ENCODE peak calls at places on chromosomes 12 and 14, in four cellular contexts. One of them, this sample, is unnamed.

GRCh38 chr12:4191149-4191548 is 82.4 kb upstream of the CCND2 start:
- DNase-seq in prostate gland: no peak
- DNase-seq in transverse colon: no peak
- DNase-seq in HCT116: no peak
- DNase-seq in this sample: no peak

GRCh38 chr12:92827836-92828431 is 101.2 kb downstream of the EEA1 start:
- DNase-seq in prostate gland: no peak
- DNase-seq in HCT116: peak; percentile 28
- DNase-seq in transverse colon: peak; percentile 39
- DNase-seq in this sample: no peak

GRCh38 chr12:132783917-132784531 is 22.4 kb upstream of the ANKLE2 start:
- DNase-seq in transverse colon: no peak
- DNase-seq in prostate gland: no peak
- DNase-seq in HCT116: no peak
- DNase-seq in this sample: no peak

GRCh38 chr14:101444116-101444515 is 117.2 kb upstream of the DIO3 start:
- DNase-seq in transverse colon: no peak
- DNase-seq in HCT116: no peak
- DNase-seq in prostate gland: no peak
- DNase-seq in this sample: no peak

GRCh38 chr14:94143239-94143638 is 13.8 kb upstream of the IFI27L2 start:
- DNase-seq in HCT116: peak; percentile 29
- DNase-seq in prostate gland: no peak
- DNase-seq in transverse colon: no peak
- DNase-seq in this sample: no peak

GRCh38 chr14:34699873-34700621 is 14.3 kb downstream of the CFL2 start:
- DNase-seq in HCT116: peak; percentile 72
- DNase-seq in transverse colon: no peak
- DNase-seq in prostate gland: no peak
- DNase-seq in this sample: no peak

GRCh38 chr12:112868459-112869041 is 38.2 kb upstream of the OAS1 start:
- DNase-seq in prostate gland: no peak
- DNase-seq in HCT116: no peak
- DNase-seq in transverse colon: no peak
- DNase-seq in this sample: no peak

GRCh38 chr14:67837011-67837624 is 17.5 kb downstream of the RAD51B start:
- DNase-seq in HCT116: peak; percentile 72
- DNase-seq in prostate gland: peak; percentile 79
- DNase-seq in transverse colon: peak; percentile 62
- DNase-seq in this sample: no peak

GRCh38 chr14:27845241-27845850 is 921.2 kb upstream of the FOXG1 start:
- DNase-seq in HCT116: no peak
- DNase-seq in transverse colon: no peak
- DNase-seq in prostate gland: no peak
- DNase-seq in this sample: peak; percentile 46

GRCh38 chr12:124352839-124353238 is 57.9 kb downstream of the RFLNA start:
- DNase-seq in HCT116: no peak
- DNase-seq in prostate gland: peak; percentile 24
- DNase-seq in transverse colon: peak; percentile 86
- DNase-seq in this sample: no peak

GRCh38 chr14:105255021-105255507 is 6.7 kb downstream of the BTBD6 start:
- DNase-seq in HCT116: no peak
- DNase-seq in transverse colon: no peak
- DNase-seq in prostate gland: no peak
- DNase-seq in this sample: no peak

GRCh38 chr14:50395448-50395847 is 1.2 kb downstream of the CDKL1 start:
- DNase-seq in prostate gland: no peak
- DNase-seq in HCT116: no peak
- DNase-seq in transverse colon: peak; percentile 29
- DNase-seq in this sample: no peak

GRCh38 chr14:96077983-96078686 is 39.0 kb downstream of the C14orf132 start:
- DNase-seq in prostate gland: peak; percentile 64
- DNase-seq in HCT116: no peak
- DNase-seq in transverse colon: no peak
- DNase-seq in this sample: peak; percentile 41

GRCh38 chr12:32305163-32305562 is 94.2 kb upstream of the FGD4 start:
- DNase-seq in HCT116: peak; percentile 21
- DNase-seq in transverse colon: no peak
- DNase-seq in prostate gland: no peak
- DNase-seq in this sample: no peak

GRCh38 chr12:119417440-119417839 is 82.9 kb downstream of the CCDC60 start:
- DNase-seq in transverse colon: no peak
- DNase-seq in prostate gland: no peak
- DNase-seq in HCT116: no peak
- DNase-seq in this sample: no peak

GRCh38 chr12:24066865-24067264 is 117.4 kb upstream of the SOX5 start:
- DNase-seq in HCT116: no peak
- DNase-seq in transverse colon: no peak
- DNase-seq in prostate gland: no peak
- DNase-seq in this sample: no peak

GRCh38 chr12:6688543-6688999 is 604 bp downstream of the ZNF384 start:
- DNase-seq in prostate gland: peak; percentile 8
- DNase-seq in transverse colon: peak; percentile 71
- DNase-seq in HCT116: no peak
- DNase-seq in this sample: no peak

GRCh38 chr14:73764881-73765280 is 50.7 kb upstream of the PNMA1 start:
- DNase-seq in HCT116: no peak
- DNase-seq in transverse colon: peak; percentile 79
- DNase-seq in prostate gland: peak; percentile 80
- DNase-seq in this sample: peak; percentile 72

GRCh38 chr12:15966426-15966825 is 55.3 kb downstream of the DERA start:
- DNase-seq in transverse colon: no peak
- DNase-seq in prostate gland: no peak
- DNase-seq in HCT116: no peak
- DNase-seq in this sample: no peak

GRCh38 chr12:62304560-62304959 is 44.4 kb downstream of the USP15 start:
- DNase-seq in transverse colon: no peak
- DNase-seq in HCT116: no peak
- DNase-seq in prostate gland: no peak
- DNase-seq in this sample: no peak

GRCh38 chr12:92068441-92068840 is 77.2 kb downstream of the BTG1 start:
- DNase-seq in prostate gland: no peak
- DNase-seq in HCT116: no peak
- DNase-seq in transverse colon: no peak
- DNase-seq in this sample: no peak

GRCh38 chr12:130104596-130105253 is 57.5 kb upstream of the FZD10 start:
- DNase-seq in transverse colon: no peak
- DNase-seq in HCT116: no peak
- DNase-seq in prostate gland: no peak
- DNase-seq in this sample: peak; percentile 39

GRCh38 chr14:34098045-34098984 is 147.4 kb upstream of the EGLN3 start:
- DNase-seq in prostate gland: peak; percentile 54
- DNase-seq in transverse colon: peak; percentile 24
- DNase-seq in HCT116: peak; percentile 46
- DNase-seq in this sample: no peak

GRCh38 chr14:39880106-39880695 is 448.0 kb upstream of the FBXO33 start:
- DNase-seq in prostate gland: no peak
- DNase-seq in transverse colon: no peak
- DNase-seq in HCT116: no peak
- DNase-seq in this sample: no peak

GRCh38 chr12:56071648-56072047 is 8.3 kb upstream of the ERBB3 start:
- DNase-seq in prostate gland: no peak
- DNase-seq in HCT116: no peak
- DNase-seq in transverse colon: no peak
- DNase-seq in this sample: no peak

GRCh38 chr14:69620211-69620611 is 8.8 kb downstream of the SUSD6 start:
- DNase-seq in HCT116: no peak
- DNase-seq in transverse colon: no peak
- DNase-seq in prostate gland: no peak
- DNase-seq in this sample: no peak

GRCh38 chr12:121823101-121823726 is 19.4 kb downstream of the SETD1B start:
- DNase-seq in transverse colon: no peak
- DNase-seq in HCT116: no peak
- DNase-seq in prostate gland: no peak
- DNase-seq in this sample: no peak

GRCh38 chr12:105706321-105706972 is 376.0 kb downstream of the C12orf75 start:
- DNase-seq in transverse colon: no peak
- DNase-seq in prostate gland: no peak
- DNase-seq in HCT116: no peak
- DNase-seq in this sample: no peak

GRCh38 chr14:101358726-101359125 is 202.6 kb upstream of the DIO3 start:
- DNase-seq in HCT116: no peak
- DNase-seq in transverse colon: no peak
- DNase-seq in prostate gland: no peak
- DNase-seq in this sample: peak; percentile 11

GRCh38 chr14:90962505-90962904 is 97.9 kb downstream of the RPS6KA5 start:
- DNase-seq in transverse colon: no peak
- DNase-seq in HCT116: no peak
- DNase-seq in prostate gland: no peak
- DNase-seq in this sample: no peak
- TF ChIP-seq POLR2A in transverse colon: no peak
- TF ChIP-seq POLR2A in HCT116: no peak
- TF ChIP-seq POLR2A in prostate gland: no peak
- TF ChIP-seq POLR2A in this sample: no peak

DNA sequence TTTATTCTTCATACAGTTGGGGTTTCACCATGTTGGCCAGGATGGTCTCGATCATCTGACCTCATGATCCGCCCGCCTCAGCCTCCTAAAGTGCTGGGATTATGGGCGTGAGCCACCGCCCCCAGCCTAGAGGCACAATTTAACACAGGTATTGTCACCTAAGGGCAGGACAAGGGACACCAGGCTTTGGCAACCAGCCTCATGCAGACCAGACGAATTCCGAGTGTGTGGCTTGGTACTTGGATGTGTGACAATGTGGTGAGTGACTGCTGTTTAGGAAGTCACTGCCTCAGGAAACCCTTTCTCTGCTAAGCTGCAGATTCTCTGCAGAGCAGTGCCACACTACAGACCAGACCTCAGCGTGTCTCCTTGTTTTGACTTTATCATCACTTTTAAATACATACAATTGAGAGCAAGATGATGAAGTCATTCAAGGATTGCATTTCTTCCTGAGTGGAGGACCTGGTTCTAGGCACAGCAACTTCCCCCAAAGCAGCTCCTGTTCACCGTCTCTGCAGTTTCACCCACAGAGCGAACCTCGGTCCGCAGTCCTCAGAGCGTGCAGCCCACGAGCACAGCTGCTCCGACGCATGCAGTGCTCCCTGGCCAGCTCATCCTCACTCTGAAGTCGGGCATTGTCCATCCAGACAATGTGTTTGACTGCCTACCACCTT is 235.1 kb downstream of the CHST11 start:
- DNase-seq in transverse colon: no peak
- DNase-seq in HCT116: no peak
- DNase-seq in prostate gland: no peak
- DNase-seq in this sample: no peak
- TF ChIP-seq POLR2AphosphoS5 in transverse colon: no peak
- TF ChIP-seq POLR2AphosphoS5 in HCT116: no peak
- TF ChIP-seq POLR2AphosphoS5 in prostate gland: no peak
- TF ChIP-seq POLR2AphosphoS5 in this sample: no peak

DNA sequence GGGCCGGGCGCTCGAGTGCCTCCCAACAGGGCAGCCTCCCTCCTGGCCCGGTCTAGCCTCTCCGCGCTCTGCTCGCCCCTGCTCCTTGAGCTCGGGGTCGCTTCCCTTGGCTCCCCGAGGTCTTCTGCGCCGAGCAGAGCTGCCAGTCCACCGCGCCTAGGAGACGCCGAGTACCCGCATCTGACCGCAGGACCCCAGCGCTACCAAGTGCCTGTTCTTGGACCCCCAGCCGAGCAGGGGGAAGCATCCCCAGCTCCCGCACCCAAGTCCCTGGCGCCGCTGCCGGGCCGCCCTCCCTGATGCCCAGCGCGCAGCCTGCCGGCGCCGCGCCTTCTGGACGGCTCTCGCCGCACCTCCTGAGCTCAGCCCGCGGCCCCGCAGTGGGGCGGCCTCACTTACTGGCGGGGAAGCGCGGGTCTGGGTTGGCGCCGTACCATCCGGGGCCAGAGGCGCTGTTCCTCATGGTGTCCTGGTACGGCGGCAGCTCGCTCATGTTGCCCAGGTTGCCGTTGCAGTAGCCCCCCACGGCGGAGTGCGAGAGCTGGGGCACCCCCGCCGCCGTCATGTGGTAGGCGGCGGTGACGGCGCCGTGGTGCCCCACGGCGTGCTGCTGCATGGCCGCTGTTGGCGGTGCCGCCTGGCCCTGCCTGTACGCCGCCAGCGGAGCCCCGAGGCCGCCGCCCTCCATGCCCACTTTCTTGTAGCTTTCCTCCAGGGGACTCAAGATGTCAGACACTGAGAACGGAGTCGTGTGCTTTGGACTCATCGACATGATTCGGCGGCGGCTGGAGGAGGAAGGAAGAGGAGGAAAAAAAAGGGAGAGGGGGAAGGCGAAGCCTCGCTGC is 1.2 kb downstream of the NKX2-1 start:
- DNase-seq in HCT116: no peak
- DNase-seq in prostate gland: no peak
- DNase-seq in transverse colon: no peak
- DNase-seq in this sample: no peak
- H3K27me3 ChIP-seq in HCT116: no peaks in the 10 kb centered on the region
- H3K27me3 ChIP-seq in prostate gland: peaks cover 89% of the 10 kb centered on the region
- H3K27me3 ChIP-seq in transverse colon: peaks cover 100% of the 10 kb centered on the region
- H3K27me3 ChIP-seq in this sample: peaks cover 14% of the 10 kb centered on the region

GRCh38 chr14:21257395-21258193 is 11.6 kb downstream of the HNRNPC start:
- DNase-seq in transverse colon: no peak
- DNase-seq in HCT116: no peak
- DNase-seq in prostate gland: no peak
- DNase-seq in this sample: no peak

GRCh38 chr14:21256539-21257394 is 12.5 kb downstream of the HNRNPC start:
- DNase-seq in prostate gland: no peak
- DNase-seq in HCT116: no peak
- DNase-seq in transverse colon: no peak
- DNase-seq in this sample: no peak

GRCh38 chr14:21261824-21262223 is 7.4 kb downstream of the HNRNPC start:
- DNase-seq in transverse colon: no peak
- DNase-seq in HCT116: no peak
- DNase-seq in prostate gland: no peak
- DNase-seq in this sample: no peak

GRCh38 chr14:21258194-21258888 is 10.9 kb downstream of the HNRNPC start:
- DNase-seq in HCT116: no peak
- DNase-seq in prostate gland: no peak
- DNase-seq in transverse colon: no peak
- DNase-seq in this sample: no peak

DNA sequence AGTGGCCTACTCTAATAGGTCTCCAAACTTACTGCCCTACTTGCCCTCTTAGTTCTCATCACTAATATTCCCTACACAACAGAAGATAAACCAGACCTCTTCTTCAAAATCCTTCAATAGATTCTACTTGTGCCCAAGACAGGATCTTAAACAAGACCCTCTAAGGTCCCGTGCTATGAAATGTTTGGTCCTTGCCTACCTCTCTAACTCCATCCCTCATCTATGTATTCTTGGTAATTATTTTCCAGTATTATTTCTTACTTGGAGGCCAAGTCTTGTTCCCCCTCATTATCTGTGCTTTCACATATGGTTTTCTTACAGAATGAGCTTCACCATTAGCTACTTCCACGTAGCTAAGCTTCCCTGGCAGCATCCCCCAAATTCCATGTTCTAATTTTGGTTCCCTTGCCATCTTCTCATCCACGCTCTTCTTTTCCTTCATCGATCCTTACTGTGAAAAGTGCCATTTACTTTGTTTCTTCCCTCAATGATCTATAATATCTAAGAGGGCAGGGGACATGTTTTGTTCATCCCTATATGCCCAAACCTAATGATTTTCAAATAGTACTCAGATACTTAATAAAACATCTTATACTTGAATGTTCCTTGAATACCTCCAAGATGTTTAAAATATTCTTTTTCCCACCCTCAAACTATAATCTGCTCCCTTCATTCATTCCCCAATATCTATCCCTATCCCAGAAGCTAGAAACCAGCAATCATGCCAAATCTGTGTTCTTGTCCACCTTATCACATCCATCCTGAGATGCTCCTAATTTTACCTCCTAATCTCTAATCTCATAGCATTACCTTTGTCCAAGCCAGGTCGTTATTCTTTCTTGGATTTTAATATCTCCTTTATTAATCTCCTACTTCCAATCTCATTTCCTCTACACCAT is 10.1 kb downstream of the HNRNPC start:
- DNase-seq in HCT116: no peak
- DNase-seq in transverse colon: no peak
- DNase-seq in prostate gland: no peak
- DNase-seq in this sample: no peak
- TF ChIP-seq POLR2A in HCT116: no peak
- TF ChIP-seq POLR2A in transverse colon: no peak
- TF ChIP-seq POLR2A in prostate gland: no peak
- TF ChIP-seq POLR2A in this sample: no peak

This sample was measured in breast epithelium.